ENCODE peak calls at places on chromosomes 6 and 20, in four cellular contexts. A is WTC11, D is heart left ventricle, U is B cell. Z is an unnamed sample.

GRCh38 chr6:46704562-46704961 is 16.9 kb downstream of the TDRD6 start:
- DNase-seq in A (no peak), U (no peak), D (no peak), Z (no peak)

GRCh38 chr6:133131621-133132020 is 109.5 kb upstream of the EYA4 start:
- DNase-seq in U (no peak), A (no peak), D (no peak), Z (no peak)

GRCh38 chr20:3166338-3166912 is 6.8 kb upstream of the FASTKD5 start:
- DNase-seq in A (no peak), D (no peak), U (no peak), Z (no peak)

GRCh38 chr6:95978230-95978629 is 37.5 kb upstream of the FUT9 start:
- DNase-seq in U (no peak), A (no peak), D (no peak), Z (no peak)

GRCh38 chr20:45833030-45833882 is at the start of gene SNX21:
- DNase-seq in D (peak; percentile 92), A (peak; percentile 86), U (no peak), Z (peak; percentile 79)

GRCh38 chr6:149266659-149267058 is 50.9 kb upstream of the TAB2 start:
- DNase-seq in A (no peak), U (peak; percentile 66), D (no peak), Z (no peak)

GRCh38 chr6:143692696-143693095 is 14.9 kb downstream of the PHACTR2 start:
- DNase-seq in D (no peak), U (no peak), A (no peak), Z (no peak)

GRCh38 chr20:7123457-7123856 is 356.0 kb downstream of the BMP2 start:
- DNase-seq in D (peak; percentile 61), U (no peak), A (no peak), Z (no peak)

GRCh38 chr6:123777554-123777953 is 26.1 kb upstream of the NKAIN2 start:
- DNase-seq in D (no peak), U (no peak), A (no peak), Z (no peak)

GRCh38 chr20:10647471-10647870 is 26.3 kb downstream of the JAG1 start:
- DNase-seq in D (no peak), A (peak; percentile 58), U (no peak), Z (no peak)

GRCh38 chr6:137044366-137045220 is at the start of gene IL20RA:
- DNase-seq in A (peak; percentile 59), D (peak; percentile 31), U (no peak), Z (no peak)

GRCh38 chr6:8392569-8392968 is 42.8 kb downstream of the SLC35B3 start:
- DNase-seq in U (no peak), D (no peak), A (no peak), Z (no peak)

GRCh38 chr6:128139519-128139918 is 238.7 kb upstream of the THEMIS start:
- DNase-seq in A (no peak), U (no peak), D (no peak), Z (no peak)

GRCh38 chr20:31719644-31720485 is 2.8 kb downstream of the BCL2L1 start:
- DNase-seq in A (peak; percentile 52), U (no peak), D (no peak), Z (no peak)

GRCh38 chr6:40978687-40979289 is 60.2 kb downstream of the UNC5CL start:
- DNase-seq in D (no peak), U (no peak), A (no peak), Z (no peak)

GRCh38 chr6:37011656-37012378 is 6.4 kb downstream of the FGD2 start:
- DNase-seq in U (no peak), A (no peak), D (no peak), Z (peak; percentile 30)

GRCh38 chr6:37632989-37633550 is 64.6 kb downstream of the MDGA1 start:
- DNase-seq in A (no peak), D (peak; percentile 42), U (no peak), Z (no peak)

GRCh38 chr6:43878127-43878634 is 108.2 kb downstream of the VEGFA start:
- DNase-seq in A (no peak), U (no peak), D (no peak), Z (no peak)
- TF ChIP-seq CTCF in A (no peak), U (no peak), D (no peak), Z (no peak)

GRCh38 chr20:33673411-33674293 is 576 bp downstream of the NECAB3 start:
- DNase-seq in D (no peak), U (no peak), A (no peak), Z (no peak)

GRCh38 chr20:33675127-33675954 is 1.1 kb upstream of the NECAB3 start:
- DNase-seq in A (no peak), D (no peak), U (no peak), Z (no peak)

GRCh38 chr20:33673115-33673410 is 1.2 kb downstream of the NECAB3 start:
- DNase-seq in A (no peak), D (no peak), U (no peak), Z (no peak)

GRCh38 chr20:33676121-33676520 is 1.9 kb upstream of the NECAB3 start:
- DNase-seq in U (no peak), A (no peak), D (no peak), Z (no peak)

DNA sequence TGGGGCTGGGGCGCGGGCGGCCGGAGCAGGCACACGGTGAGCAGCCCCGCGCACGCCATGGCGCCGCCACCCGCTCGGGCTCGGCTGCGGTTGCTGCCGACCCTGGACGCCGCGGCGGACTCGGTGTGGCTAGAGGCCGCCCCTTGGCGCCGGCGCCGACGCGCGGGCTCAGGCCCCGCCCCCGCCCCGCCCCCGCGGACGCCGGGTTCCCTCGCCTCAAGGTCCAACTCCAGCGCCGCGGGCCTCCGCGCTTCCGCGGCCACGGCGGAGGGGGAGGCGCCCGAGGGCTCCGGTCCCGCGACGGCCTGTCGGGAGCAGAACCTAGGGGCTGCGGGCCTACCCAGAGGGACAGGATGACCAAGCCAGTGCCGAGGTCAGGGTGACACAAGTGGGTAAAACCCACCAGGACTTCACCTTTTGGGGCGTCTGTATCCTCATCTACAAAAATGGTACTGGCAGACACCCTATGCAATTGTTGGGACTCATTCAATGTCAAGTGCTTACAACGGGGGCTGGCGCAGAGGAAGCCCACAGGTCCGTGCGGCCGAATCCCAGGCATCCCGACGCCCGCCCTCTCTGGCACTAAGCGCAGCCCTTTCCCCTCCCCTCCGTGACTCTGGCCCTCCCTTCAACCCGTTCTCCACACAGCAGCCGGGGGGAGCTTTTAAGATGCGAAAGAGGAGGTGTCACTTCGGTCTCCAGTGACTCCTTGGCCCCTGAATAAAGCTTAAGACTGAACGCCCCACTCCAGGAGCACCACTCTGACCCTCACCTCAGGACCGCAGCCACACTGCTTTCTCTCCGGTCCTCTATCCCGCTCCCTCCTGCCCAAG is at the start of gene NECAB3:
- DNase-seq in D (peak; percentile 86), U (no peak), A (peak; percentile 78), Z (peak; percentile 57)
- TF ChIP-seq CTCF in D (no peak), U (no peak), A (no peak), Z (no peak)

GRCh38 chr6:113570176-113570575 is 287.0 kb upstream of the MARCKS start:
- DNase-seq in A (no peak), U (no peak), D (no peak), Z (no peak)

GRCh38 chr6:113574147-113574546 is 283.0 kb upstream of the MARCKS start:
- DNase-seq in D (no peak), A (no peak), U (no peak), Z (no peak)

GRCh38 chr6:113565306-113565705 is 291.8 kb upstream of the MARCKS start:
- DNase-seq in D (no peak), U (no peak), A (no peak), Z (no peak)

GRCh38 chr6:113576310-113576709 is 280.8 kb upstream of the MARCKS start:
- DNase-seq in D (no peak), A (no peak), U (no peak), Z (no peak)

GRCh38 chr6:113570651-113571050 is 286.5 kb upstream of the MARCKS start:
- DNase-seq in U (no peak), D (no peak), A (no peak), Z (no peak)
- TF ChIP-seq CTCF in U (no peak), D (no peak), A (no peak), Z (no peak)

GRCh38 chr6:147005499-147005898 is 198.7 kb upstream of the STXBP5 start:
- DNase-seq in U (no peak), A (peak; percentile 30), D (no peak), Z (no peak)
- TF ChIP-seq CTCF in U (no peak), A (peak; percentile 35), D (no peak), Z (no peak)

GRCh38 chr20:63972312-63973159 is 2.8 kb upstream of the ZNF512B start:
- DNase-seq in D (no peak), A (no peak), U (no peak), Z (no peak)

GRCh38 chr20:63973636-63974401 is 4.1 kb upstream of the ZNF512B start:
- DNase-seq in U (peak; percentile 76), A (peak; percentile 89), D (peak; percentile 90), Z (peak; percentile 72)

GRCh38 chr20:63970714-63971431 is 1.1 kb upstream of the ZNF512B start:
- DNase-seq in U (no peak), D (no peak), A (no peak), Z (no peak)

GRCh38 chr20:63974402-63975200 is 4.8 kb downstream of the SAMD10 start:
- DNase-seq in D (no peak), U (no peak), A (no peak), Z (no peak)

DNA sequence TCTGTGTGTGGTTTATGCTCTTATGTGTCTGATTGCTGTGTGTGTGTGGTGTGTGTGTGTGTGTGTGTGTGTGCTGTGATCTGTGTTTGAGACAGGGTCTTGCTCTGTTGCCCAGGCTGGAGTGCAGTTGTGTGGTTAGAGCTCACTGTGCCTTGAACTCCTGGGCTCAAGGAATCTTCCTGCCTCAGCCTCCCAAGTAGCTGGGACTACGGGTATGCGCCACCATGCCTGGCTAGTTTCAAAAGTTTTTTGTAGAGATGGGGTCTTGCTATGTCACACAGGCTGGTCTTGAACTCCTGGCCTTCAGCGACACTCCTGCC is 3.4 kb upstream of the ZNF512B start:
- DNase-seq in D (no peak), U (no peak), A (no peak), Z (no peak)
- TF ChIP-seq CTCF in D (no peak), U (no peak), A (no peak), Z (no peak)

GRCh38 chr6:19322691-19323470 is 514.3 kb upstream of the ID4 start:
- DNase-seq in A (no peak), U (no peak), D (no peak), Z (no peak)
- TF ChIP-seq CTCF in A (no peak), U (no peak), D (no peak), Z (no peak)